ENCODE peak calls at places on chromosomes 6 and 20, in ten cellular contexts. S, I, L, E, N, K, D, C, T and M are unnamed samples.

GRCh38 chr20:35601990-35602389 is 13.6 kb upstream of the SPAG4 start:
- DNase-seq in S (no peak), I (no peak), L (no peak), E (no peak), N (no peak), K (no peak), D (no peak), C (no peak), T (peak), M (no peak)

GRCh38 chr6:48567016-48567415 is 456.0 kb upstream of the PTCHD4 start:
- DNase-seq in S (no peak), I (no peak), L (peak), E (no peak), N (no peak), K (peak), D (no peak), C (peak), T (no peak), M (peak)

GRCh38 chr6:21918081-21918480 is 324.5 kb downstream of the SOX4 start:
- DNase-seq in S (no peak), I (no peak), L (no peak), E (no peak), N (no peak), K (no peak), D (no peak), C (no peak), T (no peak), M (no peak)

GRCh38 chr20:5393218-5393870 is 76.6 kb upstream of the PROKR2 start:
- DNase-seq in S (peak), I (no peak), L (no peak), E (no peak), N (no peak), K (no peak), D (no peak), C (no peak), T (no peak), M (no peak)

GRCh38 chr6:103783344-103783743 is 1076.4 kb downstream of the HACE1 start:
- DNase-seq in S (peak), I (no peak), L (no peak), E (no peak), N (no peak), K (no peak), D (no peak), C (peak), T (no peak), M (no peak)

GRCh38 chr20:46226602-46227001 is 81.7 kb downstream of the CDH22 start:
- DNase-seq in S (no peak), I (no peak), L (peak), E (no peak), N (no peak), K (no peak), D (no peak), C (no peak), T (peak), M (no peak)

GRCh38 chr6:24257282-24257681 is 100.6 kb downstream of the DCDC2 start:
- DNase-seq in S (no peak), I (no peak), L (no peak), E (no peak), N (peak), K (peak), D (no peak), C (no peak), T (no peak), M (no peak)

GRCh38 chr20:36093025-36093803 is 61.3 kb upstream of the EPB41L1 start:
- DNase-seq in S (peak), I (no peak), L (no peak), E (peak), N (no peak), K (no peak), D (peak), C (peak), T (peak), M (no peak)

GRCh38 chr6:1254326-1254725 is 57.6 kb upstream of the FOXQ1 start:
- DNase-seq in S (no peak), I (no peak), L (no peak), E (no peak), N (no peak), K (no peak), D (no peak), C (no peak), T (no peak), M (no peak)

GRCh38 chr6:170523256-170524187 is 29.6 kb downstream of the PSMB1 start:
- DNase-seq in S (peak), I (no peak), L (no peak), E (no peak), N (no peak), K (no peak), D (no peak), C (no peak), T (peak), M (no peak)

GRCh38 chr20:10729785-10730184 is 56.0 kb upstream of the JAG1 start:
- DNase-seq in S (no peak), I (no peak), L (no peak), E (no peak), N (no peak), K (no peak), D (no peak), C (no peak), T (no peak), M (no peak)

GRCh38 chr6:128806274-128806673 is 76.7 kb upstream of the LAMA2 start:
- DNase-seq in S (no peak), I (no peak), L (no peak), E (no peak), N (peak), K (no peak), D (no peak), C (peak), T (no peak), M (no peak)

GRCh38 chr20:38418509-38419204 is 16.5 kb downstream of the SNHG17 start:
- DNase-seq in S (no peak), I (no peak), L (peak), E (no peak), N (no peak), K (no peak), D (peak), C (peak), T (peak), M (no peak)

GRCh38 chr6:53119349-53119748 is 29.3 kb downstream of the GCM1 start:
- DNase-seq in S (no peak), I (no peak), L (peak), E (no peak), N (no peak), K (no peak), D (no peak), C (no peak), T (no peak), M (no peak)

GRCh38 chr6:93417421-93417996 is 1.9 kb downstream of the EPHA7 start:
- DNase-seq in S (peak), I (no peak), L (peak), E (peak), N (no peak), K (no peak), D (no peak), C (peak), T (no peak), M (no peak)

GRCh38 chr20:32440069-32440757 is 82.1 kb downstream of the ASXL1 start:
- DNase-seq in S (no peak), I (no peak), L (no peak), E (no peak), N (no peak), K (no peak), D (no peak), C (no peak), T (no peak), M (no peak)

GRCh38 chr20:9397928-9398327 is 116.5 kb upstream of the LAMP5 start:
- DNase-seq in S (no peak), I (no peak), L (no peak), E (no peak), N (no peak), K (no peak), D (no peak), C (no peak), T (no peak), M (no peak)

GRCh38 chr20:3828798-3829197 is 8.5 kb downstream of the AP5S1 start:
- DNase-seq in S (no peak), I (no peak), L (no peak), E (no peak), N (no peak), K (no peak), D (no peak), C (no peak), T (no peak), M (no peak)

GRCh38 chr6:73062121-73062520 is 163.2 kb downstream of the KHDC1L start:
- DNase-seq in S (no peak), I (no peak), L (no peak), E (no peak), N (no peak), K (no peak), D (no peak), C (no peak), T (no peak), M (no peak)

GRCh38 chr6:97394160-97394748 is 111.2 kb upstream of the MMS22L start:
- DNase-seq in S (peak), I (no peak), L (peak), E (no peak), N (peak), K (peak), D (no peak), C (peak), T (no peak), M (peak)

GRCh38 chr20:47241345-47241781 is 115.1 kb downstream of the ZMYND8 start:
- DNase-seq in S (no peak), I (peak), L (peak), E (no peak), N (no peak), K (no peak), D (peak), C (peak), T (no peak), M (no peak)

GRCh38 chr6:145829950-145830349 is 15.4 kb upstream of the FBXO30 start:
- DNase-seq in S (no peak), I (no peak), L (no peak), E (no peak), N (no peak), K (no peak), D (no peak), C (no peak), T (no peak), M (no peak)

GRCh38 chr20:8994045-8994444 is 74.8 kb upstream of the PLCB4 start:
- DNase-seq in S (no peak), I (no peak), L (no peak), E (no peak), N (no peak), K (no peak), D (no peak), C (no peak), T (no peak), M (no peak)

GRCh38 chr20:33349493-33349892 is 51.8 kb downstream of the CDK5RAP1 start:
- DNase-seq in S (no peak), I (no peak), L (no peak), E (no peak), N (no peak), K (no peak), D (no peak), C (no peak), T (no peak), M (no peak)

GRCh38 chr20:35462351-35462750 is 7.0 kb downstream of the CEP250 start:
- DNase-seq in S (no peak), I (no peak), L (no peak), E (no peak), N (no peak), K (no peak), D (no peak), C (no peak), T (no peak), M (no peak)

GRCh38 chr6:111663692-111664564 is 58.2 kb upstream of the TRAF3IP2 start:
- DNase-seq in S (peak), I (no peak), L (peak), E (peak), N (no peak), K (peak), D (peak), C (peak), T (peak), M (no peak)

GRCh38 chr6:125099211-125100017 is 54.2 kb upstream of the TPD52L1 start:
- DNase-seq in S (peak), I (no peak), L (peak), E (peak), N (peak), K (peak), D (peak), C (peak), T (peak), M (no peak)

GRCh38 chr6:22512716-22513452 is 56.5 kb upstream of the HDGFL1 start:
- DNase-seq in S (no peak), I (no peak), L (peak), E (no peak), N (no peak), K (no peak), D (no peak), C (peak), T (no peak), M (no peak)

GRCh38 chr20:7113577-7114466 is 346.3 kb downstream of the BMP2 start:
- DNase-seq in S (peak), I (no peak), L (peak), E (no peak), N (no peak), K (peak), D (no peak), C (peak), T (no peak), M (peak)

GRCh38 chr6:45609141-45609638 is 231.5 kb upstream of the SUPT3H start:
- DNase-seq in S (no peak), I (peak), L (peak), E (peak), N (no peak), K (no peak), D (no peak), C (peak), T (peak), M (no peak)

GRCh38 chr6:73858376-73858775 is 162.4 kb downstream of the CD109 start:
- DNase-seq in S (no peak), I (no peak), L (no peak), E (no peak), N (no peak), K (no peak), D (no peak), C (no peak), T (no peak), M (no peak)

GRCh38 chr20:37941992-37942391 is 39.1 kb downstream of the VSTM2L start:
- DNase-seq in S (no peak), I (no peak), L (no peak), E (no peak), N (no peak), K (no peak), D (no peak), C (no peak), T (no peak), M (no peak)

GRCh38 chr6:159163901-159164370 is 5.3 kb upstream of the FNDC1 start:
- DNase-seq in S (no peak), I (no peak), L (peak), E (no peak), N (no peak), K (no peak), D (no peak), C (peak), T (no peak), M (peak)

GRCh38 chr6:39812853-39813533 is 20.8 kb downstream of the DAAM2 start:
- DNase-seq in S (no peak), I (peak), L (peak), E (no peak), N (no peak), K (no peak), D (peak), C (peak), T (no peak), M (peak)

GRCh38 chr20:24660651-24661050 is 191.2 kb downstream of the SYNDIG1 start:
- DNase-seq in S (no peak), I (no peak), L (no peak), E (no peak), N (no peak), K (no peak), D (no peak), C (no peak), T (no peak), M (no peak)

GRCh38 chr20:57037689-57038088 is 228.8 kb downstream of the BMP7 start:
- DNase-seq in S (no peak), I (no peak), L (no peak), E (no peak), N (no peak), K (no peak), D (no peak), C (no peak), T (no peak), M (no peak)

GRCh38 chr6:100339574-100340255 is 125.0 kb downstream of the SIM1 start:
- DNase-seq in S (no peak), I (no peak), L (no peak), E (no peak), N (no peak), K (no peak), D (no peak), C (no peak), T (no peak), M (no peak)

GRCh38 chr6:158046201-158047119 is 64.8 kb downstream of the SYNJ2 start:
- DNase-seq in S (no peak), I (no peak), L (no peak), E (peak), N (no peak), K (no peak), D (no peak), C (no peak), T (peak), M (no peak)

GRCh38 chr6:42086046-42086664 is 35.8 kb downstream of the TAF8 start:
- DNase-seq in S (no peak), I (no peak), L (no peak), E (no peak), N (no peak), K (peak), D (no peak), C (no peak), T (peak), M (no peak)
- TF ChIP-seq CTCF in S (peak), I (peak), L (peak), E (no peak), N (no peak), K (peak), D (no peak), C (peak), T (no peak), M (peak)

GRCh38 chr6:137165375-137166246 is 7.8 kb downstream of the IL22RA2 start:
- DNase-seq in S (no peak), I (no peak), L (no peak), E (no peak), N (no peak), K (no peak), D (no peak), C (no peak), T (no peak), M (no peak)
- H3K4me3 ChIP-seq in S (no peak), I (no peak), L (no peak), E (no peak), N (no peak), K (no peak), D (no peak), C (no peak), T (no peak), M (no peak)

GRCh38 chr20:62141397-62142251 is 1.6 kb downstream of the PSMA7 start:
- DNase-seq in S (peak), I (no peak), L (peak), E (no peak), N (peak), K (peak), D (no peak), C (peak), T (no peak), M (no peak)
- TF ChIP-seq CTCF in S (peak), I (peak), L (peak), E (peak), N (peak), K (peak), D (peak), C (peak), T (no peak), M (peak)

GRCh38 chr6:115898246-115898645 is 162.4 kb downstream of the FRK start:
- DNase-seq in S (no peak), I (no peak), L (peak), E (no peak), N (no peak), K (no peak), D (no peak), C (no peak), T (no peak), M (no peak)

GRCh38 chr6:115899883-115900282 is 160.8 kb downstream of the FRK start:
- DNase-seq in S (no peak), I (no peak), L (no peak), E (no peak), N (no peak), K (no peak), D (no peak), C (no peak), T (no peak), M (no peak)

GRCh38 chr6:115896538-115897129 is 164.1 kb downstream of the FRK start:
- DNase-seq in S (peak), I (peak), L (peak), E (no peak), N (no peak), K (peak), D (no peak), C (peak), T (no peak), M (peak)

GRCh38 chr6:115901896-115902295 is 158.8 kb downstream of the FRK start:
- DNase-seq in S (no peak), I (no peak), L (no peak), E (no peak), N (no peak), K (no peak), D (no peak), C (no peak), T (no peak), M (no peak)
- H3K4me3 ChIP-seq in S (no peak), I (no peak), L (no peak), E (no peak), N (no peak), K (no peak), D (no peak), C (no peak), T (no peak), M (no peak)

GRCh38 chr6:157017022-157017421 is 239.8 kb downstream of the ARID1B start:
- DNase-seq in S (no peak), I (no peak), L (no peak), E (no peak), N (no peak), K (no peak), D (no peak), C (no peak), T (no peak), M (no peak)

GRCh38 chr6:157008568-157008967 is 231.4 kb downstream of the ARID1B start:
- DNase-seq in S (no peak), I (no peak), L (no peak), E (no peak), N (no peak), K (no peak), D (no peak), C (no peak), T (no peak), M (no peak)

GRCh38 chr6:157013649-157014365 is 236.6 kb downstream of the ARID1B start:
- DNase-seq in S (no peak), I (no peak), L (peak), E (no peak), N (no peak), K (no peak), D (no peak), C (no peak), T (no peak), M (no peak)

GRCh38 chr6:157014871-157015270 is 237.7 kb downstream of the ARID1B start:
- DNase-seq in S (no peak), I (no peak), L (no peak), E (no peak), N (no peak), K (no peak), D (no peak), C (no peak), T (no peak), M (no peak)

DNA sequence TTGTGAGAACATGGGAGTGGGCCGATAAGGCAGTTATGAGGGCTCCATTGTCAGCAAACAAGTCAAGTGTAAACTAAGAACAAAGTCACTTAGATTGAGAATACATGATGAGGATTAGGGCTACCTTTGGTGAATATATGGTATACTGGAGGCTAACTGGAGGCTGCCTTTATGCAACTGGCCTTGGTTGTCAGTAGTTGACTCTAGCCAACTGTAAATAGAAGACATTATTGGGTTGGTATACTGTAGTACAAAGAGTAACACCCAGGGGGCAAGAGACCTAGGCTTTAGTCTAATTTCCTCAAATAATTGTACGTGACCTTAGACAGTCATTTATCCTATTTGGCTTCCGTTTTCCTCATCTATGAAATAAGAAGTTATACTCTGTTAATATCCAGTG is 235.2 kb downstream of the ARID1B start:
- DNase-seq in S (no peak), I (no peak), L (no peak), E (no peak), N (no peak), K (no peak), D (no peak), C (no peak), T (no peak), M (no peak)
- TF ChIP-seq CTCF in S (no peak), I (no peak), L (no peak), E (no peak), N (no peak), K (no peak), D (no peak), C (no peak), T (no peak), M (no peak)

GRCh38 chr20:49583669-49584417 is 15.9 kb upstream of the PTGIS start:
- DNase-seq in S (peak), I (peak), L (peak), E (peak), N (peak), K (no peak), D (peak), C (peak), T (peak), M (peak)
- H3K4me3 ChIP-seq in S (no peak), I (no peak), L (no peak), E (no peak), N (peak), K (no peak), D (no peak), C (no peak), T (no peak), M (no peak)

DNA sequence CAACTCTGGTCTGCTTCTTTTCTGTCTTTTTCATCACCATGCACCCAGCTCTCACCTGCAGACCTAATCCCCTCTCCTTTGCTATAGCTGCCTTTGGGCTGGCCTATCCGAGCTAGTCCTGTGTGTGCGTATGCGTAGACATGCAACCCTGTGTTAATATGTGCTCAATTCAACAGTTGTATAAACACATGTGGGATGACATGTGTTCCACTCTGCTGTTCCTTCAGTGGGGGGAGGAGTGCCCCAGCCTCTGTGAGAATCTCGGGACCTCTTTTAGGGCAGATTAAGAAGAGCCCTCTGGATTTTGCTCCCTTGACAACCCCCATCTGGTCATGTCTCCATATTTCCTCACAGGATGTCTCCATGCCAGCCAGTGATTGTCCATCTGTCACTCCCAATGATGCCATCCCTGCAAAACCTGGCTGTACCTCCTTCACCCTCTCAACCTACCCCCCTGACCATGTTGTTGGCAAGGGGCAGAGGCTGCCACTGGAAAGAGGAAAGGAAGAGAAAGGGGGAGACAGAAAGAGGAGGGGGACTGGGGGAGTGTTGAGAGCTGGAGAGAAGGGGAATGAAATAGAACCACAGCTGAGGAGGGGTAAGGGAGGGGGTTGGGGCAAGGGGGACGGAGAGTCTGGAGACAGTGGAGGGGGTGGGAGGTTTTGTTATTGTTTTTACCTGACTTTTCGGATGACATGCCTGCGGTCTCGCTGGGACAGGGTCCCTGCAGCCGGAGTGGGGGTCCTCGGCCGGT is 431 bp downstream of the PRRT1 start:
- DNase-seq in S (no peak), I (no peak), L (no peak), E (no peak), N (no peak), K (peak), D (no peak), C (no peak), T (no peak), M (no peak)
- TF ChIP-seq CTCF in S (no peak), I (no peak), L (no peak), E (no peak), N (no peak), K (no peak), D (no peak), C (no peak), T (no peak), M (no peak)